ENCODE peak calls at places on chromosomes 3 and 15, in five cellular contexts. D, K, M, X and U are unnamed samples.

GRCh38 chr3:134600166-134600670 is 50.6 kb downstream of the KY start:
- DNase-seq in M (peak), K (no peak), D (no peak), X (no peak), U (no peak)

GRCh38 chr15:87604857-87605446 is 651.6 kb downstream of the NTRK3 start:
- DNase-seq in K (no peak), X (peak), M (no peak), D (peak), U (no peak)

GRCh38 chr15:85063522-85063921 is 81.9 kb downstream of the PDE8A start:
- DNase-seq in X (no peak), D (peak), M (no peak), K (no peak), U (no peak)

GRCh38 chr3:75906555-75907112 is 121.3 kb upstream of the ZNF717 start:
- DNase-seq in M (peak), K (no peak), X (peak), D (peak), U (no peak)

GRCh38 chr3:118080886-118081285 is 953.8 kb downstream of the IGSF11 start:
- DNase-seq in K (no peak), D (peak), X (no peak), M (no peak), U (no peak)

GRCh38 chr3:171790898-171791694 is 19.2 kb downstream of the PLD1 start:
- DNase-seq in D (peak), M (peak), K (no peak), X (no peak), U (no peak)

GRCh38 chr3:23856286-23856685 is 50.5 kb downstream of the UBE2E1 start:
- DNase-seq in K (no peak), D (no peak), M (no peak), X (no peak), U (no peak)

GRCh38 chr3:134852893-134853351 is 57.9 kb downstream of the EPHB1 start:
- DNase-seq in M (no peak), D (no peak), X (no peak), K (no peak), U (no peak)

GRCh38 chr15:96270581-96271172 is 59.8 kb upstream of the NR2F2 start:
- DNase-seq in K (no peak), M (peak), X (no peak), D (peak), U (no peak)

GRCh38 chr3:10772230-10773161 is 43.5 kb upstream of the SLC6A11 start:
- DNase-seq in K (no peak), D (peak), X (no peak), M (peak), U (no peak)

GRCh38 chr3:54853573-54854404 is 74.1 kb downstream of the LRTM1 start:
- DNase-seq in D (peak), X (peak), K (peak), M (peak), U (peak)

GRCh38 chr3:185995352-185995751 is 57.5 kb upstream of the TRA2B start:
- DNase-seq in K (no peak), X (no peak), M (peak), D (peak), U (no peak)

GRCh38 chr3:80000022-80000421 is 232.2 kb upstream of the ROBO1 start:
- DNase-seq in K (no peak), D (no peak), X (no peak), M (no peak), U (no peak)

GRCh38 chr3:119690043-119690656 is 12.7 kb upstream of the CFAP91 start:
- DNase-seq in D (peak), M (peak), X (no peak), K (no peak), U (no peak)

GRCh38 chr15:52185151-52185561 is 6.0 kb downstream of the GNB5 start:
- DNase-seq in K (no peak), X (no peak), M (no peak), D (no peak), U (no peak)

GRCh38 chr15:67399925-67400324 is 121.0 kb upstream of the C15orf61 start:
- DNase-seq in X (no peak), K (no peak), D (no peak), M (no peak), U (no peak)

GRCh38 chr15:42373274-42373673 is 14.0 kb downstream of the CAPN3 start:
- DNase-seq in D (no peak), X (no peak), K (no peak), M (no peak), U (no peak)

GRCh38 chr3:99872633-99873254 is 55.1 kb downstream of the CMSS1 start:
- DNase-seq in X (no peak), D (peak), K (no peak), M (no peak), U (no peak)

GRCh38 chr3:102258666-102259227 is 176.1 kb upstream of the ZPLD1 start:
- DNase-seq in K (no peak), D (no peak), M (no peak), X (no peak), U (no peak)

GRCh38 chr3:129121016-129121791 is 400 bp downstream of the RAB43 start:
- DNase-seq in D (peak), M (no peak), K (no peak), X (peak), U (no peak)